ENCODE peak calls at places on chromosomes 7 and 10, in six cellular contexts. O is AG09319; K is AG08395; L is NCI-H1092; Z is NT2/D1; I is activated CD8-positive, alpha-beta memory T cell treated with anti-CD3 and anti-CD28 coated beads for 24 hours. N is an unnamed sample.

GRCh38 chr10:92126100-92126650 is 164.7 kb downstream of the CPEB3 start:
- DNase-seq in I (no peak), Z (no peak), O (no peak), K (no peak), L (no peak), N (no peak)

GRCh38 chr7:130995252-130996081 is 261.5 kb upstream of the KLF14 start:
- DNase-seq in K (no peak), I (peak), Z (no peak), O (no peak), L (no peak), N (no peak)

GRCh38 chr10:4546931-4547330 is 279.1 kb upstream of the AKR1E2 start:
- DNase-seq in L (no peak), I (no peak), O (no peak), K (no peak), Z (no peak), N (no peak)

GRCh38 chr10:76553700-76554470 is 1083.7 kb downstream of the KCNMA1 start:
- DNase-seq in L (no peak), I (no peak), O (no peak), Z (no peak), K (peak), N (no peak)

GRCh38 chr7:57198801-57199200 is 66.6 kb upstream of the ZNF479 start:
- DNase-seq in Z (no peak), K (no peak), O (no peak), I (no peak), L (no peak), N (no peak)

GRCh38 chr10:123129553-123130271 is 6.1 kb upstream of the HMX3 start:
- DNase-seq in L (no peak), I (no peak), O (no peak), K (no peak), Z (no peak), N (no peak)

GRCh38 chr10:71092812-71093391 is 119.5 kb upstream of the UNC5B start:
- DNase-seq in Z (no peak), K (no peak), O (no peak), I (peak), L (no peak), N (no peak)

GRCh38 chr7:51344406-51344805 is 27.8 kb upstream of the COBL start:
- DNase-seq in Z (no peak), O (no peak), I (no peak), K (no peak), L (peak), N (no peak)

GRCh38 chr7:155069992-155070827 is at the start of gene HTR5A:
- DNase-seq in O (peak), L (peak), I (peak), K (peak), Z (peak), N (peak)

GRCh38 chr10:99621454-99622246 is 1.4 kb upstream of the SLC25A28 start:
- DNase-seq in I (no peak), K (no peak), O (peak), Z (no peak), L (peak), N (peak)

GRCh38 chr7:118153551-118154177 is 30.3 kb upstream of the LSM8 start:
- DNase-seq in Z (peak), K (peak), L (peak), O (no peak), I (no peak), N (no peak)

GRCh38 chr10:109783286-109783685 is 140.0 kb downstream of the XPNPEP1 start:
- DNase-seq in O (no peak), L (no peak), K (no peak), Z (no peak), I (no peak), N (no peak)

GRCh38 chr7:85426487-85426960 is 239.7 kb upstream of the SEMA3D start:
- DNase-seq in O (no peak), Z (no peak), I (no peak), L (no peak), K (no peak), N (no peak)

GRCh38 chr10:34190594-34190993 is 624.5 kb downstream of the PARD3 start:
- DNase-seq in L (no peak), I (no peak), O (no peak), K (no peak), Z (no peak), N (no peak)

GRCh38 chr7:48255046-48255445 is 83.8 kb downstream of the ABCA13 start:
- DNase-seq in O (no peak), I (no peak), Z (no peak), L (no peak), K (peak), N (peak)

GRCh38 chr10:65571011-65571570 is 1354.7 kb upstream of the LRRTM3 start:
- DNase-seq in O (no peak), L (no peak), K (no peak), I (no peak), Z (no peak), N (no peak)

GRCh38 chr7:3965794-3966395 is 664.8 kb downstream of the SDK1 start:
- DNase-seq in K (no peak), I (no peak), Z (no peak), O (no peak), L (no peak), N (no peak)

GRCh38 chr10:128808921-128809440 is 658.1 kb upstream of the MGMT start:
- DNase-seq in O (no peak), Z (no peak), K (no peak), L (no peak), I (no peak), N (no peak)

GRCh38 chr10:128087146-128087883 is 38.9 kb downstream of the MKI67 start:
- DNase-seq in Z (no peak), O (no peak), K (no peak), L (no peak), I (no peak), N (no peak)

GRCh38 chr7:130421685-130422084 is 19.1 kb downstream of the CEP41 start:
- DNase-seq in L (peak), O (no peak), I (no peak), K (peak), Z (no peak), N (no peak)

GRCh38 chr10:10642741-10643280 is 374.9 kb upstream of the CELF2 start:
- DNase-seq in O (no peak), K (no peak), Z (peak), I (no peak), L (no peak), N (no peak)

GRCh38 chr10:86357041-86357440 is 9.6 kb downstream of the GRID1 start:
- DNase-seq in L (no peak), O (no peak), I (no peak), Z (no peak), K (no peak), N (no peak)

GRCh38 chr7:95469850-95470249 is 15.9 kb upstream of the ASB4 start:
- DNase-seq in I (no peak), K (no peak), L (peak), O (no peak), Z (no peak), N (no peak)

GRCh38 chr10:29257106-29257783 is 31.6 kb upstream of the LYZL1 start:
- DNase-seq in O (no peak), Z (no peak), K (peak), I (no peak), L (no peak), N (peak)

GRCh38 chr7:31938650-31939049 is 131.6 kb downstream of the PDE1C start:
- DNase-seq in K (peak), O (no peak), L (no peak), I (no peak), Z (no peak), N (peak)